ENCODE peak calls at places on chromosomes 12 and 14, in five cellular contexts. U is AG04450, H is astrocyte of the cerebellum, K is colonic mucosa, E is spleen. G is an unnamed sample.

GRCh38 chr12:3967556-3968160 is 94.5 kb upstream of the PARP11 start:
- DNase-seq in H (no peak), E (no peak), U (no peak), K (no peak), G (no peak)

GRCh38 chr12:114746297-114747074 is 62.5 kb upstream of the TBX3 start:
- DNase-seq in E (no peak), U (no peak), K (no peak), H (no peak), G (peak; percentile 36)

GRCh38 chr12:76876696-76877229 is 2.1 kb downstream of the CSRP2 start:
- DNase-seq in K (no peak), E (no peak), U (no peak), H (no peak), G (no peak)

GRCh38 chr14:105849933-105850626 is 323.7 kb downstream of the TMEM121 start:
- DNase-seq in U (no peak), K (no peak), H (no peak), E (peak; percentile 74), G (no peak)

GRCh38 chr12:13566286-13566685 is 369.8 kb downstream of the EMP1 start:
- DNase-seq in K (no peak), U (no peak), H (no peak), E (no peak), G (peak; percentile 1)

GRCh38 chr14:36550899-36551298 is 30.9 kb upstream of the NKX2-1 start:
- DNase-seq in H (no peak), K (no peak), E (no peak), U (no peak), G (no peak)

GRCh38 chr14:94180655-94181271 is 6.6 kb downstream of the PPP4R4 start:
- DNase-seq in U (no peak), K (no peak), H (peak; percentile 13), E (no peak), G (peak; percentile 61)

GRCh38 chr12:90940872-90941499 is 14.0 kb downstream of the CCER1 start:
- DNase-seq in E (no peak), U (no peak), H (peak; percentile 38), K (no peak), G (peak; percentile 85)

GRCh38 chr12:5429741-5430557 is 2.0 kb upstream of the NTF3 start:
- DNase-seq in U (no peak), H (no peak), E (no peak), K (no peak), G (no peak)

GRCh38 chr14:69938751-69939150 is 59.5 kb downstream of the SMOC1 start:
- DNase-seq in U (no peak), K (no peak), H (no peak), E (no peak), G (no peak)

GRCh38 chr12:66028388-66028787 is 102.2 kb downstream of the LLPH start:
- DNase-seq in H (no peak), E (no peak), K (no peak), U (no peak), G (no peak)

GRCh38 chr14:105855893-105856675 is 329.7 kb downstream of the TMEM121 start:
- DNase-seq in K (peak; percentile 11), E (peak; percentile 80), H (no peak), U (no peak), G (no peak)

GRCh38 chr14:105152794-105153241 is 15.8 kb downstream of the JAG2 start:
- DNase-seq in K (no peak), H (no peak), E (peak; percentile 68), U (no peak), G (no peak)

GRCh38 chr12:3005736-3006135 is 46.5 kb downstream of the TEAD4 start:
- DNase-seq in U (no peak), H (no peak), E (no peak), K (no peak), G (no peak)

GRCh38 chr14:35883677-35884293 is 57.6 kb downstream of the BRMS1L start:
- DNase-seq in H (no peak), K (no peak), E (no peak), U (no peak), G (peak; percentile 56)

GRCh38 chr12:1305063-1305434 is 289.3 kb downstream of the FBXL14 start:
- DNase-seq in H (no peak), E (no peak), U (no peak), K (no peak), G (no peak)

GRCh38 chr12:51980051-51980808 is 26.5 kb upstream of the TAMALIN start:
- DNase-seq in E (peak; percentile 92), U (no peak), H (peak; percentile 29), K (peak; percentile 70), G (peak; percentile 82)

GRCh38 chr12:14782756-14783155 is 20.5 kb downstream of the WBP11 start:
- DNase-seq in E (no peak), U (no peak), H (no peak), K (no peak), G (no peak)

GRCh38 chr12:132490481-132491348 is 764 bp downstream of the FBRSL1 start:
- DNase-seq in E (peak; percentile 92), U (no peak), K (no peak), H (no peak), G (peak; percentile 42)

GRCh38 chr12:41724216-41724615 is 420.5 kb downstream of the GXYLT1 start:
- DNase-seq in H (no peak), U (no peak), K (no peak), E (no peak), G (no peak)

GRCh38 chr14:71116206-71117122 is 209.2 kb downstream of the PCNX1 start:
- DNase-seq in U (no peak), H (no peak), E (no peak), K (peak; percentile 79), G (no peak)

GRCh38 chr14:90491221-90491867 is 94.5 kb downstream of the CALM1 start:
- DNase-seq in U (peak; percentile 6), E (peak; percentile 70), H (no peak), K (no peak), G (peak; percentile 88)

GRCh38 chr14:24982472-24983155 is 67.3 kb downstream of the STXBP6 start:
- DNase-seq in K (no peak), U (peak; percentile 69), E (no peak), H (no peak), G (peak; percentile 88)

GRCh38 chr12:88520436-88520820 is 59.8 kb downstream of the KITLG start:
- DNase-seq in K (no peak), E (no peak), U (no peak), H (peak; percentile 6), G (no peak)

GRCh38 chr14:36658091-36659009 is 3.3 kb upstream of the PAX9 start:
- DNase-seq in H (no peak), E (no peak), K (no peak), U (no peak), G (no peak)

GRCh38 chr14:39426605-39427004 is 5.6 kb downstream of the FBXO33 start:
- DNase-seq in K (no peak), H (peak; percentile 41), U (no peak), E (no peak), G (peak; percentile 89)
- TF ChIP-seq CTCF in K (no peak), H (peak; percentile 18), U (peak; percentile 36), E (no peak), G (peak; percentile 43)

GRCh38 chr14:73662439-73663056 is 17.8 kb downstream of the DNAL1 start:
- DNase-seq in U (peak; percentile 61), H (peak; percentile 86), E (no peak), K (peak; percentile 24), G (peak; percentile 94)
- TF ChIP-seq CTCF in U (peak; percentile 71), H (peak; percentile 72), E (no peak), K (no peak), G (peak; percentile 77)

DNA sequence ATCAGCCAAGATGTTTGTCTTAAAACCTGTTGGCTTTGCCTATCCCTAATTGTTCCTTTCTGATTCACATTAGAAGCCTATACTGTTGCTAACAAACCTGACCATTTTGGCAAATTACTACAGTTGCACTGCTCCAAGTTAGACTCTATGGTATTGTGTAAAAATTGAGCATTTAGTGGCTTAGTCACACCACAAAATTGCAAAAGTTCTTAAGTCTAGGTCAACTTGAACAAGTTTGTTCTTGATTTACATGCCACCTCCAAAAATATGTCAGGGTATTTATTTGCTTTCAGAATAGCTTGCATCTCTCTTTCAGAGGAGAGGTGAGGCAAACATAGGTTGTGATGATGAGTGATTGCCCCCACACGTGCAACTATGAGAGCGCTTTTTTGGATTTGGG is 27.0 kb upstream of the PTHLH start:
- DNase-seq in U (no peak), E (no peak), H (no peak), K (no peak), G (peak; percentile 87)
- TF ChIP-seq CTCF in U (no peak), E (no peak), H (no peak), K (no peak), G (no peak)

GRCh38 chr14:23433457-23433856 is 2.0 kb downstream of the MYH7 start:
- DNase-seq in U (no peak), E (peak; percentile 54), H (no peak), K (no peak), G (no peak)
- TF ChIP-seq CTCF in U (no peak), E (no peak), H (no peak), K (no peak), G (no peak)

GRCh38 chr14:66395300-66395699 is 90.9 kb upstream of the CCDC196 start:
- DNase-seq in K (no peak), H (no peak), U (no peak), E (no peak), G (no peak)
- TF ChIP-seq CTCF in K (no peak), H (no peak), U (no peak), E (no peak), G (no peak)

DNA sequence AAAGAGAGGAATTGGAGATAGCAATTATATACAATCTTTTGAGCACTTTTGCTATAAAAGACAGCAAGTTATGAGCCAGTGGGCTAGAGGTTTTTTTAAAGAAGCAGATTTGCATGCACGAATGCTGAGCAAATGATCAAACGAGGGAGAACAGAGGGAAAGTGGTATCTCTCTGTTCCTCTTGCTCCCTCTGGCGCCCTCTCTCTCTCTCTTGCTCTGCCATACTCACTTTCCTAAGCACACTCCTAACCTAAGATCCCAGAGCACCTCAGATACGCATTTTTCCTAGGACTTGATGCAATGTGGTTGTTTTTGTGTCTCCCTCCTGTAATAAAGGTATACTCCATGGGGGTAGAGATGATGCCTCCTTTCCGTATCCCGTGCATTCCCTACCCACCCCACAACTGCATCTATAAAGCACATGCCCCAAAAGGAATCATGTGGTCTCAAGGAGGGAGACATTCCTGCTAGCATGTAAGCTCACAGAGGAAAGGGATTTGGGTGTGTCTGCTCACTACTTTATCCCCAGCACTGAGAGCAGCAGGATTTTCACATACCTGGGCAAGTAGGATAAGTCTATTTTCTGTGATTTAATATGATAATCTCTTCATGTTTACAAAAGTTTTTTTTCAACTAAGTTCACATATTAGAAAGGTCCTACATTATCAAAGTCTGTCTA is 270.2 kb downstream of the SSPN start:
- DNase-seq in K (no peak), E (no peak), U (no peak), H (no peak), G (peak; percentile 14)
- TF ChIP-seq CTCF in K (no peak), E (no peak), U (peak; percentile 38), H (no peak), G (peak; percentile 38)

GRCh38 chr14:51093371-51094281 is 1.3 kb downstream of the TRIM9 start:
- DNase-seq in E (peak; percentile 84), U (no peak), H (no peak), K (peak; percentile 40), G (peak; percentile 31)
- TF ChIP-seq CTCF in E (no peak), U (no peak), H (peak; percentile 52), K (no peak), G (peak; percentile 50)